ENCODE peak calls at places on chromosomes 2 and 18, in seven cellular contexts. F is sciatic nerve; N is stimulated activated CD8-positive, alpha-beta memory T cell treated with anti-CD3 and anti-CD28 coated beads, Interleukin-4, amount 100 ng/mL, for 1 hour; O is colonic mucosa; V is stimulated activated naive B cell treated with anti-CD40 and anti-IgM and Interleukin-4, amounts not matched to agents 10 μg/mL and 1 μg/mL and 100 μg/mL, for 72 hours; C is T1000; M is GOT3. X is an unnamed sample.

GRCh38 chr2:85997016-85997970 is 108.4 kb downstream of the POLR1A start:
- DNase-seq in F (peak), N (no peak), O (no peak), V (no peak), C (no peak), M (no peak), X (no peak)

GRCh38 chr2:60064687-60065361 is 488.6 kb downstream of the BCL11A start:
- DNase-seq in F (no peak), N (no peak), O (no peak), V (no peak), C (no peak), M (no peak), X (no peak)

GRCh38 chr18:50610349-50610748 is 50.5 kb downstream of the MAPK4 start:
- DNase-seq in F (no peak), N (no peak), O (no peak), V (no peak), C (no peak), M (no peak), X (no peak)

GRCh38 chr2:138071720-138072719 is 107.7 kb downstream of the HNMT start:
- DNase-seq in F (no peak), N (no peak), O (no peak), V (no peak), C (peak), M (no peak), X (no peak)

GRCh38 chr2:129464631-129465030 is 514.8 kb upstream of the RAB6C start:
- DNase-seq in F (no peak), N (no peak), O (no peak), V (no peak), C (no peak), M (no peak), X (no peak)

GRCh38 chr18:67511840-67512239 is 4.7 kb downstream of the DSEL start:
- DNase-seq in F (no peak), N (no peak), O (no peak), V (no peak), C (no peak), M (no peak), X (no peak)

GRCh38 chr2:130728549-130729310 is at the start of gene GPR148:
- DNase-seq in F (no peak), N (no peak), O (no peak), V (no peak), C (no peak), M (no peak), X (no peak)

GRCh38 chr2:232896700-232897385 is 26.8 kb downstream of the SNORC start:
- DNase-seq in F (no peak), N (no peak), O (no peak), V (no peak), C (no peak), M (no peak), X (no peak)

GRCh38 chr18:62757399-62758010 is 42.2 kb downstream of the PHLPP1 start:
- DNase-seq in F (no peak), N (no peak), O (peak), V (no peak), C (no peak), M (no peak), X (no peak)

GRCh38 chr2:127254386-127254981 is 34.4 kb upstream of the CYP27C1 start:
- DNase-seq in F (no peak), N (no peak), O (no peak), V (no peak), C (no peak), M (no peak), X (no peak)

GRCh38 chr2:950627-950992 is at the start of gene SNTG2:
- DNase-seq in F (peak), N (peak), O (peak), V (peak), C (no peak), M (no peak), X (no peak)

GRCh38 chr18:48940854-48941531 is 9.8 kb downstream of the SMAD7 start:
- DNase-seq in F (no peak), N (peak), O (no peak), V (no peak), C (no peak), M (no peak), X (peak)

GRCh38 chr2:136242687-136243277 is 124.8 kb upstream of the CXCR4 start:
- DNase-seq in F (no peak), N (peak), O (no peak), V (no peak), C (no peak), M (no peak), X (no peak)

GRCh38 chr2:221463235-221463896 is 108.7 kb downstream of the EPHA4 start:
- DNase-seq in F (no peak), N (no peak), O (no peak), V (no peak), C (no peak), M (no peak), X (no peak)

GRCh38 chr2:99554238-99554637 is 64.4 kb upstream of the REV1 start:
- DNase-seq in F (no peak), N (no peak), O (no peak), V (no peak), C (no peak), M (no peak), X (no peak)

GRCh38 chr2:62034715-62035114 is 129.2 kb downstream of the COMMD1 start:
- DNase-seq in F (no peak), N (no peak), O (no peak), V (no peak), C (no peak), M (no peak), X (no peak)

GRCh38 chr2:159126653-159127052 is 158.2 kb downstream of the TANC1 start:
- DNase-seq in F (no peak), N (no peak), O (no peak), V (no peak), C (no peak), M (no peak), X (no peak)

GRCh38 chr2:219335373-219335786 is 2.8 kb upstream of the RESP18 start:
- DNase-seq in F (no peak), N (no peak), O (no peak), V (no peak), C (no peak), M (no peak), X (no peak)